ENCODE peak calls at places on chromosomes 6 and 20, in six cellular contexts. A is HepG2, M is K562, R is GM12878, O is H1, L is GM12891. J is an unnamed sample.

GRCh38 chr6:157714153-157714490 is 108.9 kb upstream of the SNX9 start:
- DNase-seq in A (no peak), M (no peak), R (no peak), O (no peak), L (no peak), J (no peak)

GRCh38 chr6:40485795-40486194 is 101.4 kb downstream of the LRFN2 start:
- DNase-seq in A (no peak), M (no peak), R (no peak), O (no peak), L (no peak), J (no peak)

GRCh38 chr20:34771680-34772081 is 53.8 kb downstream of the NCOA6 start:
- DNase-seq in A (no peak), M (no peak), R (no peak), O (no peak), L (no peak), J (no peak)

GRCh38 chr20:61251529-61252393 is at the start of gene CDH4:
- DNase-seq in A (no peak), M (no peak), R (no peak), O (peak), L (no peak), J (no peak)

GRCh38 chr20:1997483-1998192 is 3.8 kb upstream of the PDYN start:
- DNase-seq in A (no peak), M (no peak), R (no peak), O (no peak), L (no peak), J (no peak)

GRCh38 chr6:79524065-79524464 is 13.2 kb downstream of the LCA5 start:
- DNase-seq in A (no peak), M (no peak), R (no peak), O (no peak), L (no peak), J (no peak)

GRCh38 chr6:137058037-137058436 is 13.3 kb upstream of the IL20RA start:
- DNase-seq in A (no peak), M (no peak), R (no peak), O (no peak), L (no peak), J (no peak)

GRCh38 chr6:38346291-38347079 is 293.2 kb downstream of the BTBD9 start:
- DNase-seq in A (no peak), M (no peak), R (no peak), O (no peak), L (no peak), J (no peak)

GRCh38 chr20:25296094-25297093 is 48.5 kb downstream of the PYGB start:
- DNase-seq in A (peak), M (peak), R (no peak), O (no peak), L (peak), J (peak)

GRCh38 chr6:105844275-105844848 is 241.8 kb upstream of the PRDM1 start:
- DNase-seq in A (no peak), M (no peak), R (no peak), O (no peak), L (no peak), J (no peak)

GRCh38 chr6:3390698-3391097 is 66.2 kb downstream of the SLC22A23 start:
- DNase-seq in A (no peak), M (peak), R (no peak), O (no peak), L (no peak), J (no peak)

GRCh38 chr20:17129089-17129488 is 97.8 kb upstream of the PCSK2 start:
- DNase-seq in A (no peak), M (no peak), R (no peak), O (no peak), L (no peak), J (no peak)

GRCh38 chr6:1384549-1385128 is 4.7 kb upstream of the FOXF2 start:
- DNase-seq in A (no peak), M (no peak), R (no peak), O (no peak), L (no peak), J (no peak)

GRCh38 chr6:110181131-110182027 is 1.2 kb downstream of the CDC40 start:
- DNase-seq in A (no peak), M (peak), R (no peak), O (no peak), L (no peak), J (no peak)

GRCh38 chr20:63316502-63316921 is 23.5 kb downstream of the COL20A1 start:
- DNase-seq in A (no peak), M (no peak), R (no peak), O (no peak), L (no peak), J (no peak)

GRCh38 chr20:38134427-38135281 is 30.4 kb downstream of the TGM2 start:
- DNase-seq in A (peak), M (peak), R (no peak), O (no peak), L (no peak), J (no peak)

GRCh38 chr6:143940011-143940597 is 68.0 kb downstream of the PLAGL1 start:
- DNase-seq in A (peak), M (peak), R (peak), O (no peak), L (peak), J (peak)

GRCh38 chr6:17574871-17575560 is 25.1 kb upstream of the FAM8A1 start:
- DNase-seq in A (no peak), M (no peak), R (no peak), O (no peak), L (no peak), J (no peak)

GRCh38 chr6:46648869-46649488 is 3.6 kb downstream of the CYP39A1 start:
- DNase-seq in A (peak), M (no peak), R (no peak), O (no peak), L (no peak), J (no peak)

GRCh38 chr20:25227317-25227831 is 20.5 kb upstream of the PYGB start:
- DNase-seq in A (peak), M (peak), R (no peak), O (no peak), L (no peak), J (no peak)

GRCh38 chr6:162244031-162244430 is 483.5 kb downstream of the PRKN start:
- DNase-seq in A (no peak), M (no peak), R (no peak), O (no peak), L (no peak), J (no peak)

GRCh38 chr20:2101057-2101934 is at the start of gene STK35:
- DNase-seq in A (no peak), M (peak), R (peak), O (peak), L (peak), J (peak)

GRCh38 chr6:3553254-3553653 is 96.4 kb upstream of the SLC22A23 start:
- DNase-seq in A (no peak), M (no peak), R (no peak), O (no peak), L (no peak), J (no peak)

GRCh38 chr6:108165714-108166663 is at the start of gene NR2E1:
- DNase-seq in A (no peak), M (no peak), R (no peak), O (peak), L (no peak), J (no peak)

GRCh38 chr6:158707826-158708225 is 58.0 kb downstream of the SYTL3 start:
- DNase-seq in A (no peak), M (no peak), R (no peak), O (no peak), L (no peak), J (no peak)

GRCh38 chr6:2157441-2158127 is 87.8 kb downstream of the GMDS start:
- DNase-seq in A (peak), M (no peak), R (peak), O (no peak), L (no peak), J (no peak)

GRCh38 chr6:122717350-122717749 is 62.2 kb upstream of the FABP7 start:
- DNase-seq in A (no peak), M (no peak), R (no peak), O (no peak), L (no peak), J (no peak)

GRCh38 chr6:40955181-40955550 is 83.9 kb downstream of the UNC5CL start:
- DNase-seq in A (no peak), M (no peak), R (no peak), O (no peak), L (no peak), J (no peak)

GRCh38 chr6:79599725-79600259 is 31.3 kb upstream of the SH3BGRL2 start:
- DNase-seq in A (no peak), M (peak), R (no peak), O (no peak), L (no peak), J (no peak)

GRCh38 chr20:50302463-50303041 is 111.9 kb downstream of the CEBPB start:
- DNase-seq in A (no peak), M (no peak), R (no peak), O (no peak), L (no peak), J (no peak)

GRCh38 chr6:42068173-42068572 is 17.8 kb downstream of the TAF8 start:
- DNase-seq in A (no peak), M (no peak), R (no peak), O (no peak), L (no peak), J (no peak)

GRCh38 chr6:96610019-96610418 is 47.1 kb downstream of the FHL5 start:
- DNase-seq in A (no peak), M (no peak), R (no peak), O (no peak), L (no peak), J (no peak)
- TF ChIP-seq POLR2A in A (no peak), M (no peak), R (no peak), O (no peak), L (no peak), J (no peak)

DNA sequence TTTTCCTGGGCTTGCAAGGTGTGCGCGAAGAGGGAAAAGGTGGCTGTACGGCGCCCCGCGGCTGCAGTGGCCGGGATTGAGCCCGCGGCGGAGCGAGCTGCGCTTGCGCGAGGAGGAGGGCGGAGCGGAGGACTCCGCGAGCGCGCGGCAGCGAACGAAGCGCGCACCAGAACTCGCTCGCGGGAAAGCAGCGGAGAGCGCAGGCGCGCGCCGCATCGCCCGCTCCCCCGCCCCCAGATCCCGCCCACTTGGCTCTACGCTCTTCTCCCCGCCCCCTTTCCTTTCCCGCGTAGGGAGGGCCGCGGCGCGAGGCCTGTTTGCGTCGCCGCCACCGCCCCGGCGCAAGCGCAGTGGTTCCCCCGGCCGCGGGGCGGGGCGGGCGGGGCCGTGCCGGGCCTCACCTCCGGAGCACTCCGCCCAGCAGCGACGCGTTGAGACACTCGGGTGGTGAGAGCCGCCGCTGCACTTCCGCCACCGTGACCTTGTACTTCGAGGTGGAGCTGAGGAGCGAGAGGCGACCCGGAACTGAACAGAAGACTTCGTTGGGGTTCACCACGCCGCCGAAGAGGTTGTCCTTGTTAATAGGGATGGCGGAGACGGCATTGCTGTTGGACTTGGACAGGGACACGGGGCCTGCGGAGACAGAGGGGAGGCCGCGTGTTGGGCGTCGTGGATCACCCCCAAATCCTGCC is 10.6 kb downstream of the TFAP2A start:
- DNase-seq in A (no peak), M (peak), R (peak), O (peak), L (peak), J (peak)
- TF ChIP-seq POLR2AphosphoS5 in A (no peak), M (peak), R (peak), O (peak), L (peak), J (peak)

DNA sequence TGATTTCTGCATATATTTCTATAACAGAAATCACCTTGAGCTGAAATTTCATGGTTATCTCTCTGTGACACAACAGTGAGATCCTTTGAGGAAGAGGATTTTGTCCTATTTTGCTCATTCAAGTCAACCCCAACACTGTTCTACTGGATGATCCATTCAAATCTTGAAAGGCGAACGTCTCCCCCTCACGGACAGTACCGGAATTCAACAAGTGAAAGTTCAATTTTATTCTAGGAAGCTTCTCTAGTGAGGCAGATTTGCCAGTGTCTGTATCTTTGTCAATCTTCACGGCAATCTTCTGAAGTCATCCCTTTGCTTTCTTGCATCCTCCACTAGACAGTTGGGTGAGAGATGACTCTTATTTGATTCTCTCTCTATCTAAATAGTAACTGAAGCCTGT is 91.7 kb upstream of the PDE7B start:
- DNase-seq in A (peak), M (peak), R (no peak), O (no peak), L (no peak), J (no peak)
- TF ChIP-seq TAF1 in A (no peak), M (no peak), R (no peak), O (no peak), L (no peak), J (no peak)

DNA sequence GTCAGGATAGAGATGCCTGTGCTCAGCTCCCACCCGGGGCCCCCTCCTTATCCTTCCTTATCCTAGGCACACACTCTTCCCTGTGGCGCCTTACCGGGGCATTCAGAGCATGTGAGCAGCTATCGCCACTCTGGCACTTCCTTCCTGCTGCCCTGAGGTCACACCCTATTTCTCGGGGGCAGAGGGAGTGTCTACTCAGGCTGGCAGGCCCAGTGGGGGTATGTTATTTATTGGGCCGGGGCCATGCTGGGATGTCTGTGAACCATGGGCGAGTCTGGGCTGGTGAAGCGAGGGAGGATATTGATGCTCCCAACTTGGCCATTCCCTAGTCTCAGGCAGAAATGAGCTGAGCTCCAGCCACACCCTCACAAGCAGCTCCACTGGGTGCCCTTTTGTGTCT is 3.9 kb upstream of the LY6G6D start:
- DNase-seq in A (no peak), M (peak), R (no peak), O (no peak), L (no peak), J (no peak)
- TF ChIP-seq POLR2A in A (no peak), M (no peak), R (no peak), O (no peak), L (no peak), J (no peak)